ENCODE peak calls at places on chromosome 21, in four cellular contexts. K, A, N and I are unnamed samples.

GRCh38 chr21:41878831-41879189 is 334 bp downstream of the PRDM15 start:
- DNase-seq in K (peak), A (peak), N (peak), I (peak)

GRCh38 chr21:17818158-17819113 is 720 bp downstream of the C21orf91 start:
- DNase-seq in K (peak), A (peak), N (peak), I (peak)

GRCh38 chr21:25845729-25846256 is 111.0 kb downstream of the GABPA start:
- DNase-seq in K (peak), A (no peak), N (no peak), I (peak)

GRCh38 chr21:43585924-43586411 is 73.3 kb downstream of the HSF2BP start:
- DNase-seq in K (no peak), A (no peak), N (no peak), I (no peak)

GRCh38 chr21:39348040-39348354 is 891 bp downstream of the HMGN1 start:
- DNase-seq in K (no peak), A (no peak), N (no peak), I (no peak)

GRCh38 chr21:45004481-45005263 is 64.8 kb downstream of the SLX9 start:
- DNase-seq in K (no peak), A (peak), N (no peak), I (no peak)

GRCh38 chr21:41231060-41231459 is 63.1 kb downstream of the BACE2 start:
- DNase-seq in K (no peak), A (no peak), N (no peak), I (no peak)

GRCh38 chr21:42918291-42918690 is 7.1 kb downstream of the ERVH48-1 start:
- DNase-seq in K (no peak), A (no peak), N (no peak), I (no peak)

GRCh38 chr21:36035381-36035791 is 24.9 kb downstream of the SETD4 start:
- DNase-seq in K (no peak), A (no peak), N (no peak), I (no peak)